ENCODE peak calls at places on chromosomes 16 and 17, in seven cellular contexts. H is fibroblast of villous mesenchyme, C is upper lobe of right lung, O is HCT116, Y is heart right ventricle, M is upper lobe of left lung, W is fibroblast of lung. K is an unnamed sample.

GRCh38 chr17:28897769-28898259 is 281 bp upstream of the FLOT2 start:
- DNase-seq in H (no peak), C (no peak), O (no peak), Y (peak; percentile 36), M (no peak), W (no peak), K (no peak)

GRCh38 chr17:50935201-50936124 is 69.3 kb upstream of the TOB1 start:
- DNase-seq in H (peak; percentile 59), C (peak; percentile 91), O (no peak), Y (peak; percentile 58), M (peak; percentile 93), W (no peak), K (no peak)

GRCh38 chr17:75439287-75439686 is 17.1 kb upstream of the TMEM94 start:
- DNase-seq in H (no peak), C (no peak), O (no peak), Y (no peak), M (no peak), W (no peak), K (no peak)

GRCh38 chr17:12744298-12744697 is 45.0 kb upstream of the ARHGAP44 start:
- DNase-seq in H (no peak), C (no peak), O (no peak), Y (peak; percentile 68), M (peak; percentile 47), W (peak; percentile 48), K (peak; percentile 47)

GRCh38 chr17:83024205-83024971 is 55.0 kb upstream of the METRNL start:
- DNase-seq in H (no peak), C (no peak), O (no peak), Y (no peak), M (no peak), W (no peak), K (no peak)

GRCh38 chr16:75351183-75351582 is 82.1 kb downstream of the CFDP1 start:
- DNase-seq in H (peak; percentile 85), C (no peak), O (no peak), Y (no peak), M (no peak), W (peak; percentile 84), K (peak; percentile 86)

GRCh38 chr16:79081292-79082066 is 519.1 kb downstream of the MAF start:
- DNase-seq in H (no peak), C (no peak), O (no peak), Y (no peak), M (no peak), W (no peak), K (no peak)

GRCh38 chr17:78951967-78952551 is 26.9 kb upstream of the TIMP2 start:
- DNase-seq in H (peak; percentile 57), C (no peak), O (no peak), Y (no peak), M (no peak), W (no peak), K (peak; percentile 29)

GRCh38 chr17:45372325-45372869 is 55.6 kb upstream of the MAP3K14 start:
- DNase-seq in H (no peak), C (peak; percentile 23), O (no peak), Y (no peak), M (no peak), W (no peak), K (no peak)

GRCh38 chr16:3095869-3096268 is 3.2 kb downstream of the ZSCAN10 start:
- DNase-seq in H (no peak), C (no peak), O (peak; percentile 21), Y (peak; percentile 34), M (peak; percentile 66), W (no peak), K (no peak)

GRCh38 chr17:63675607-63676539 is 24.1 kb downstream of the LIMD2 start:
- DNase-seq in H (peak; percentile 88), C (peak; percentile 83), O (peak; percentile 76), Y (peak; percentile 91), M (peak; percentile 92), W (peak; percentile 89), K (peak; percentile 94)

GRCh38 chr17:64694207-64694606 is 32.1 kb upstream of the SMURF2 start:
- DNase-seq in H (peak; percentile 77), C (peak; percentile 82), O (peak; percentile 99), Y (peak; percentile 81), M (peak; percentile 93), W (peak; percentile 79), K (peak; percentile 79)

GRCh38 chr17:74810699-74811485 is 34.7 kb upstream of the NAT9 start:
- DNase-seq in H (no peak), C (no peak), O (no peak), Y (no peak), M (no peak), W (no peak), K (no peak)

GRCh38 chr17:81550830-81551457 is 1.2 kb downstream of the FAAP100 start:
- DNase-seq in H (no peak), C (no peak), O (no peak), Y (no peak), M (no peak), W (no peak), K (no peak)

GRCh38 chr16:1013593-1013900 is 32.0 kb downstream of the SOX8 start:
- DNase-seq in H (no peak), C (no peak), O (no peak), Y (no peak), M (no peak), W (no peak), K (no peak)

GRCh38 chr17:6072157-6072556 is 2.0 kb downstream of the WSCD1 start:
- DNase-seq in H (no peak), C (no peak), O (no peak), Y (no peak), M (no peak), W (no peak), K (no peak)

GRCh38 chr17:6070280-6070894 is at the start of gene WSCD1:
- DNase-seq in H (no peak), C (no peak), O (no peak), Y (no peak), M (no peak), W (no peak), K (no peak)

GRCh38 chr17:6072611-6073010 is 2.4 kb downstream of the WSCD1 start:
- DNase-seq in H (no peak), C (no peak), O (no peak), Y (no peak), M (no peak), W (no peak), K (no peak)

GRCh38 chr17:6070895-6071511 is 824 bp downstream of the WSCD1 start:
- DNase-seq in H (no peak), C (no peak), O (no peak), Y (peak; percentile 29), M (no peak), W (no peak), K (no peak)

DNA sequence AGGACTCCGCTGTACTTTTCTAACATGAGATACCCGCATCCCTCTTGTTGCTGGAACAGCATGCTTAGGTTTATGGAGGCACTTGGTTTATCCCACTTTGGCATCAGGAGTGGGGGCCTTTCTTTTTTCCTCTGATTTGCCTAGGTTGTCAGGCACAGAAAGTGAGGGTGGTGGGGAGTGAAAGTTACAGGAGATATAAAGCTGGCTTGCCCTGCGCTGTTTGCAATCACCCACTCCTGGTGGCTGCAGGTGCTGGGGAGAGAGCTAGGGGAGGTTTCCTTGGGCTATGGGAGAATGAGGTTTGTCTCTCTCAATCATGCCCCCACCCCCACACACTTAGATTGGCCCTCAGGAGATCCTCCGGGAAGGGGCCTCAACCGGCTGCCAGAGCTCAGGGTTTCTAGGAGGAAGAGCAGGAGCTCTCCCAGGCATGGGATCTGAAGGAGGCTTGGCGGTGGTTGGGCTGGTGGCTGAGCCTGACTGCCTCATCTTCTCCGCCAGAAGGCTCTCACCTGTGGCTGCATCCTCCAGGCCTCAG is 1.4 kb downstream of the WSCD1 start:
- DNase-seq in H (no peak), C (no peak), O (no peak), Y (no peak), M (no peak), W (no peak), K (no peak)
- H3K4me3 ChIP-seq in H (no peak overlapping the region), C (peak overlapping the region; percentile 50), O (no peak overlapping the region), Y (peak overlapping the region; percentile 60), M (peak overlapping the region; percentile 65), W (peak overlapping the region; percentile 61), K (no peak overlapping the region)

DNA sequence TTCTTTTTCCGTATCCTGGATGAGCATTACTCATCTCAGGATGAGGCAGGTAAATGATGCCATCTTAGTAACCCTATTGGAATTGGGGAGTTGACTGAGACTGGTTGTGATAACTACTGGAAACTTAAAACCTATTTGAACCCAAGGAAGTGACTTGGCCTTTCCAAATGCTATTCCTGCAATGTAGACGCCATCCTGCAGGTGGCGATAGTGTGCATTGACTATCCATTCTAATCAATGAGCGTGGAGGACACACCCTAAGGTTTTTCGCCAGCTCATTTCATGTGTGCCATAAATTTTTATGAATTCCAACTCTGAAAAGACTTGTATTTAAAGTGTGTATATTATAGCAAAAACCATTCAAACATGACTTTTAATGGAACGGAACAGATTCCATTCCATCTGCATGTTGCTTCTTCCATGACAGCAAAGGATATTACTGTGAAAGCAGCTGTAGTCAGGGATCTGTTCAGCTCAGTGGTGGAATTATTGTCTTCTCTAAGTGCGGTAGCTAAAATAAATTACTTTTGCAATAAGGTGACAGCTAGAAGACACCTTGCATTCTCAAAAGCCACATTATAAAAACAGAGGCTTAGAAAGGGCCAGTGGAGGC is 55.3 kb downstream of the SYT17 start:
- DNase-seq in H (peak; percentile 8), C (no peak), O (peak; percentile 42), Y (no peak), M (peak; percentile 25), W (no peak), K (peak; percentile 1)
- TF ChIP-seq CTCF in H (peak; percentile 65), C (peak; percentile 60), O (peak; percentile 88), Y (peak; percentile 35), M (peak; percentile 32), W (peak; percentile 39), K (peak; percentile 52)

GRCh38 chr16:84509032-84509950 is 4.8 kb upstream of the MEAK7 start:
- DNase-seq in H (no peak), C (peak; percentile 43), O (no peak), Y (no peak), M (peak; percentile 8), W (no peak), K (no peak)

GRCh38 chr16:84511821-84512220 is 7.4 kb upstream of the MEAK7 start:
- DNase-seq in H (no peak), C (peak; percentile 40), O (no peak), Y (no peak), M (peak; percentile 9), W (no peak), K (no peak)

GRCh38 chr16:84513111-84514065 is 8.9 kb upstream of the MEAK7 start:
- DNase-seq in H (peak; percentile 83), C (peak; percentile 19), O (no peak), Y (no peak), M (no peak), W (peak; percentile 96), K (peak; percentile 29)

GRCh38 chr16:84508502-84508901 is 4.0 kb upstream of the MEAK7 start:
- DNase-seq in H (no peak), C (peak; percentile 9), O (no peak), Y (no peak), M (peak; percentile 1), W (no peak), K (no peak)

GRCh38 chr16:84511180-84511800 is 6.8 kb upstream of the MEAK7 start:
- DNase-seq in H (peak; percentile 86), C (peak; percentile 90), O (peak; percentile 72), Y (peak; percentile 83), M (peak; percentile 84), W (peak; percentile 74), K (peak; percentile 94)
- H3K4me3 ChIP-seq in H (no peak overlapping the region), C (no peak overlapping the region), O (peak overlapping the region; percentile 13), Y (no peak overlapping the region), M (no peak overlapping the region), W (no peak overlapping the region), K (no peak overlapping the region)

DNA sequence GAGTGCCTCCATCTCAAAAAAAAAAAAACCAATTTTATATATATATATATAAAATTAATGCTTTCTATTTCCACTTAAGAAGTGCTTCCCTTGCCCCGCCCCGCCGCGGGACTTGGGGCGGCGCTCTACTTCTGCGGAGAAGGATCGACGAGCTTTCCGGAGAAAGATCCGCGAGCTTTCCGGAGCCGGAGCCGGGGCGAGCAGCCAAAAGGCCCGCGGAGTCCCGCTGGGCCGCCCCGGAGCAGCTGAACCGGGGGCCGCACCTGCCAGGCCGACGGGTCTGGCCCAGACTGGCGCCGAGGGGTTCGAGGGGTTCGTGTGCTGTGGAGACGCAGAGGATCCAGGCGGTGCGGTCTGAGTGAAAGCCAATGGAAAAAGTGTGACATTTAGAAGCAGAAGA is 50.7 kb downstream of the TBC1D26 start:
- DNase-seq in H (peak; percentile 55), C (peak; percentile 84), O (no peak), Y (peak; percentile 68), M (peak; percentile 50), W (peak; percentile 54), K (peak; percentile 52)
- TF ChIP-seq CTCF in H (peak; percentile 2), C (no peak), O (no peak), Y (no peak), M (no peak), W (no peak), K (no peak)